ENCODE peak calls at places on chromosomes 1 and 21, in seven cellular contexts. T is NT2/D1; K is lung; B is NCI-H187 treated with DMSO at 0.1 percent for 48 hours; G is stimulated activated CD4-positive, alpha-beta T cell treated with anti-CD3 and anti-CD28 coated beads, Interleukin-1b, Interleukin-23, amount 100 ng/mL, for 24 hours; S is stimulated activated naive CD8-positive, alpha-beta T cell treated with anti-CD3 and anti-CD28 coated beads, Interleukin-15, amount 100 ng/mL, for 72 hours; Z is hippocampal formation. D is an unnamed sample.

GRCh38 chr1:38134294-38134755 is 87.7 kb upstream of the POU3F1 start:
- DNase-seq in T (no peak), K (no peak), B (no peak), G (no peak), S (no peak), Z (no peak), D (no peak)

GRCh38 chr21:36325373-36326010 is 5.5 kb downstream of the MORC3 start:
- DNase-seq in T (no peak), K (no peak), B (no peak), G (no peak), S (no peak), Z (no peak), D (no peak)

GRCh38 chr1:198030682-198031081 is 113.5 kb downstream of the LHX9 start:
- DNase-seq in T (no peak), K (no peak), B (no peak), G (no peak), S (no peak), Z (no peak), D (no peak)

GRCh38 chr1:15949453-15950245 is 26.3 kb downstream of the ZBTB17 start:
- DNase-seq in T (no peak), K (peak), B (no peak), G (peak), S (peak), Z (peak), D (peak)

GRCh38 chr21:13368200-13368599 is 241.4 kb upstream of the POTED start:
- DNase-seq in T (no peak), K (no peak), B (no peak), G (no peak), S (no peak), Z (no peak), D (no peak)

GRCh38 chr1:12597792-12598191 is 20.2 kb downstream of the DHRS3 start:
- DNase-seq in T (no peak), K (peak), B (no peak), G (no peak), S (no peak), Z (peak), D (no peak)

GRCh38 chr21:38667466-38667865 is 138.3 kb upstream of the ETS2 start:
- DNase-seq in T (no peak), K (no peak), B (no peak), G (no peak), S (no peak), Z (no peak), D (no peak)

GRCh38 chr1:15836772-15837669 is 10.5 kb upstream of the SPEN start:
- DNase-seq in T (no peak), K (peak), B (no peak), G (peak), S (peak), Z (peak), D (no peak)

GRCh38 chr1:4305526-4306301 is 348.7 kb upstream of the AJAP1 start:
- DNase-seq in T (no peak), K (no peak), B (no peak), G (no peak), S (no peak), Z (no peak), D (no peak)

GRCh38 chr1:41783189-41783639 is 135.5 kb downstream of the HIVEP3 start:
- DNase-seq in T (no peak), K (no peak), B (peak), G (no peak), S (peak), Z (no peak), D (peak)

GRCh38 chr1:210232524-210233215 is at the start of gene SERTAD4:
- DNase-seq in T (peak), K (peak), B (no peak), G (no peak), S (no peak), Z (peak), D (no peak)

GRCh38 chr1:99456536-99456935 is 189.4 kb upstream of the PALMD start:
- DNase-seq in T (no peak), K (no peak), B (no peak), G (no peak), S (no peak), Z (no peak), D (no peak)

GRCh38 chr1:112793631-112794565 is 78.8 kb upstream of the PPM1J start:
- DNase-seq in T (no peak), K (no peak), B (no peak), G (no peak), S (no peak), Z (no peak), D (no peak)

GRCh38 chr1:42429623-42430022 is 26.2 kb downstream of the ZMYND12 start:
- DNase-seq in T (no peak), K (no peak), B (no peak), G (no peak), S (no peak), Z (no peak), D (no peak)

GRCh38 chr1:151581946-151582345 is 29.9 kb upstream of the SNX27 start:
- DNase-seq in T (no peak), K (no peak), B (no peak), G (no peak), S (no peak), Z (no peak), D (no peak)

GRCh38 chr21:46150073-46150472 is 5.3 kb downstream of the FTCD start:
- DNase-seq in T (no peak), K (no peak), B (no peak), G (no peak), S (peak), Z (no peak), D (no peak)

GRCh38 chr1:6025269-6026094 is 20.2 kb upstream of the KCNAB2 start:
- DNase-seq in T (no peak), K (no peak), B (no peak), G (no peak), S (no peak), Z (no peak), D (no peak)

GRCh38 chr1:241250465-241250864 is 106.5 kb downstream of the RGS7 start:
- DNase-seq in T (no peak), K (no peak), B (peak), G (no peak), S (no peak), Z (no peak), D (no peak)

GRCh38 chr1:975896-976683 is 5.8 kb downstream of the PERM1 start:
- DNase-seq in T (no peak), K (no peak), B (no peak), G (no peak), S (peak), Z (no peak), D (no peak)

GRCh38 chr1:202599669-202600431 is 110.4 kb downstream of the SYT2 start:
- DNase-seq in T (peak), K (peak), B (no peak), G (no peak), S (peak), Z (peak), D (no peak)

GRCh38 chr1:202107801-202108731 is 14.7 kb upstream of the GPR37L1 start:
- DNase-seq in T (no peak), K (peak), B (peak), G (no peak), S (no peak), Z (no peak), D (no peak)

GRCh38 chr1:41627491-41628280 is 143.2 kb upstream of the EDN2 start:
- DNase-seq in T (no peak), K (no peak), B (no peak), G (no peak), S (peak), Z (no peak), D (no peak)

GRCh38 chr1:89953072-89953626 is 41.8 kb upstream of the ZNF326 start:
- DNase-seq in T (no peak), K (no peak), B (no peak), G (no peak), S (peak), Z (no peak), D (peak)

GRCh38 chr1:30525980-30526651 is 197.3 kb downstream of the MATN1 start:
- DNase-seq in T (no peak), K (no peak), B (no peak), G (no peak), S (no peak), Z (no peak), D (no peak)

D was measured in HS-27A.